ENCODE peak calls at places on chromosomes 6 and 20, in four cellular contexts. N is tibial artery, K is K562, C is thoracic aorta. Q is an unnamed sample.

GRCh38 chr6:30544666-30545272 is 11.5 kb downstream of the GNL1 start:
- DNase-seq in N (no peak), K (peak), C (no peak), Q (no peak)

GRCh38 chr6:139376054-139376355 is 1.6 kb upstream of the CITED2 start:
- DNase-seq in N (no peak), K (peak), C (no peak), Q (no peak)

GRCh38 chr6:132520953-132521352 is 8.0 kb upstream of the STX7 start:
- DNase-seq in N (no peak), K (no peak), C (no peak), Q (no peak)

GRCh38 chr6:18528084-18528743 is 141.1 kb downstream of the RNF144B start:
- DNase-seq in N (no peak), K (no peak), C (no peak), Q (no peak)

GRCh38 chr6:52512199-52512598 is 64.7 kb downstream of the TRAM2 start:
- DNase-seq in N (peak), K (peak), C (no peak), Q (no peak)

GRCh38 chr20:38084425-38084951 is 50.9 kb downstream of the RPRD1B start:
- DNase-seq in N (no peak), K (peak), C (no peak), Q (no peak)

GRCh38 chr6:15659181-15659580 is 3.6 kb downstream of the DTNBP1 start:
- DNase-seq in N (no peak), K (no peak), C (no peak), Q (no peak)

GRCh38 chr20:38649275-38649891 is 47.8 kb downstream of the ARHGAP40 start:
- DNase-seq in N (no peak), K (peak), C (no peak), Q (no peak)

GRCh38 chr6:44237021-44237812 is 9.7 kb upstream of the HSP90AB1 start:
- DNase-seq in N (peak), K (peak), C (peak), Q (peak)

GRCh38 chr20:1467355-1468116 is 887 bp upstream of the NSFL1C start:
- DNase-seq in N (peak), K (peak), C (no peak), Q (peak)

GRCh38 chr20:63178889-63179751 is 36.8 kb downstream of the YTHDF1 start:
- DNase-seq in N (no peak), K (peak), C (no peak), Q (peak)

GRCh38 chr6:52526634-52527033 is 50.2 kb downstream of the TRAM2 start:
- DNase-seq in N (no peak), K (no peak), C (no peak), Q (no peak)

GRCh38 chr20:8431538-8432434 is 299.7 kb downstream of the PLCB1 start:
- DNase-seq in N (no peak), K (no peak), C (no peak), Q (peak)

GRCh38 chr20:50304883-50305635 is 114.4 kb downstream of the CEBPB start:
- DNase-seq in N (peak), K (no peak), C (peak), Q (peak)

GRCh38 chr20:2871111-2871465 is 2.2 kb upstream of the PTPRA start:
- DNase-seq in N (no peak), K (peak), C (no peak), Q (no peak)

GRCh38 chr6:80594461-80594860 is 488.0 kb downstream of the BCKDHB start:
- DNase-seq in N (no peak), K (no peak), C (no peak), Q (no peak)

GRCh38 chr6:54112171-54112650 is 968 bp downstream of the MLIP start:
- DNase-seq in N (no peak), K (no peak), C (no peak), Q (no peak)

GRCh38 chr6:145887969-145888368 is 73.4 kb upstream of the FBXO30 start:
- DNase-seq in N (peak), K (no peak), C (no peak), Q (no peak)

GRCh38 chr20:45917790-45918141 is 5.8 kb upstream of the PLTP start:
- DNase-seq in N (no peak), K (no peak), C (no peak), Q (no peak)

GRCh38 chr6:52691718-52692117 is 20.8 kb downstream of the TMEM14A start:
- DNase-seq in N (no peak), K (no peak), C (no peak), Q (no peak)

GRCh38 chr20:2171266-2171790 is 69.7 kb downstream of the STK35 start:
- DNase-seq in N (no peak), K (no peak), C (no peak), Q (no peak)

GRCh38 chr6:27133281-27134227 is 113.9 kb upstream of the PRSS16 start:
- DNase-seq in N (peak), K (no peak), C (no peak), Q (peak)

GRCh38 chr6:108587258-108588059 is 26.7 kb downstream of the FOXO3 start:
- DNase-seq in N (no peak), K (peak), C (no peak), Q (no peak)

GRCh38 chr6:11796819-11797218 is 18.2 kb upstream of the ADTRP start:
- DNase-seq in N (no peak), K (no peak), C (no peak), Q (no peak)

GRCh38 chr6:83071707-83072106 is 4.2 kb downstream of the DOP1A start:
- DNase-seq in N (no peak), K (no peak), C (no peak), Q (no peak)

GRCh38 chr6:11770546-11771466 is 7.8 kb downstream of the ADTRP start:
- DNase-seq in N (peak), K (peak), C (peak), Q (peak)

GRCh38 chr20:64049060-64049886 is at the start of gene SOX18:
- DNase-seq in N (no peak), K (peak), C (no peak), Q (no peak)

GRCh38 chr6:29087213-29087612 is at the start of gene OR2B3:
- DNase-seq in N (no peak), K (no peak), C (no peak), Q (no peak)

GRCh38 chr6:152180601-152181000 is 373.1 kb downstream of the ESR1 start:
- DNase-seq in N (no peak), K (no peak), C (no peak), Q (no peak)

GRCh38 chr6:46044876-46045617 is 29.4 kb upstream of the CLIC5 start:
- DNase-seq in N (peak), K (no peak), C (peak), Q (peak)

GRCh38 chr6:26033942-26034354 is 53.3 kb upstream of the HFE start:
- DNase-seq in N (no peak), K (peak), C (no peak), Q (no peak)

GRCh38 chr20:62891111-62891510 is 29.5 kb upstream of the TCFL5 start:
- DNase-seq in N (no peak), K (no peak), C (no peak), Q (no peak)

GRCh38 chr6:4369616-4370015 is 234.2 kb upstream of the ECI2 start:
- DNase-seq in N (no peak), K (no peak), C (no peak), Q (no peak)

GRCh38 chr6:138397128-138397814 is 6.8 kb upstream of the HEBP2 start:
- DNase-seq in N (no peak), K (no peak), C (no peak), Q (no peak)

GRCh38 chr6:16278048-16278724 is 39.8 kb downstream of the GMPR start:
- DNase-seq in N (no peak), K (no peak), C (no peak), Q (no peak)

GRCh38 chr6:163416640-163417253 is 2.2 kb downstream of the QKI start:
- DNase-seq in N (peak), K (peak), C (no peak), Q (peak)
- TF ChIP-seq CTCF in N (peak), K (peak), C (peak), Q (peak)

DNA sequence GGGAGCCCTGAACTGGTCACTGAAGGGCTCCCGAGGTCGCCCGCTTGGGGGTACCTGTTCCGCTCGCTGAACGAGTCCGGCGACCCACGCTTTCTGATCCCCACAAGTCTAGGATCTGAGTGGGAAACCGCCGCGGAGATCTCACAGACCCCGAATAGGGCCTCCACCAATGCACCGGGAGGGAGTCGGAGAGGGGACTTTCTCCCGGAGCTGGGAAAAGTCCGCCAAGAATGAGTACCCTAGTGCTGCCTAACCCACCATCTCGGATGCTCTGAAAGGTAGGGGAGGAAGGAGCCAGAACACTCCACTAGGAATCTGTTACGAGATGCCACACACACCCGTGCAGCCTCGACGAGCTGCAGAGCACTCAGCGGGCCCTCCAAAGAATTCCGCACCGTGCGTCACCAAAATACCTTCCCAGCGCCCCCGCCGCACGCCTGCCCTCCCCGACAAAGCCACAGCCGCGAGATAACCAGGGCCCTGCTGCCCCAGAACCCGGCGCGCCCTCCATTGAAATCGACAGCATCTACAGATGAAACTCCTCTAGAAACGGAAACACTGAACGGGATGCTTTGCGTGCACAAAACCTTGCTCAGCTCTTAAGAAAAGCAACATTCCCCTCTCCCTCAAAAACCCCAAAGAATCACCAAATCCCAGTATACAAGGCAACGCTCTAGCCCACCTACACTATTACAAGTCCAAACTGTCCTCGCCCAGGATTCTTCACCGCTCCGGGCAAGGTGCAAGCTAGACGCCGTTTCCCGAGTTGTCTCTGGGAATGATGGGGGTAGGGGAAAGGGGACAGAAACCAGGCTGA is 686 bp downstream of the COL12A1 start:
- DNase-seq in N (peak), K (no peak), C (no peak), Q (no peak)
- TF ChIP-seq CTCF in N (no peak), K (no peak), C (no peak), Q (no peak)

DNA sequence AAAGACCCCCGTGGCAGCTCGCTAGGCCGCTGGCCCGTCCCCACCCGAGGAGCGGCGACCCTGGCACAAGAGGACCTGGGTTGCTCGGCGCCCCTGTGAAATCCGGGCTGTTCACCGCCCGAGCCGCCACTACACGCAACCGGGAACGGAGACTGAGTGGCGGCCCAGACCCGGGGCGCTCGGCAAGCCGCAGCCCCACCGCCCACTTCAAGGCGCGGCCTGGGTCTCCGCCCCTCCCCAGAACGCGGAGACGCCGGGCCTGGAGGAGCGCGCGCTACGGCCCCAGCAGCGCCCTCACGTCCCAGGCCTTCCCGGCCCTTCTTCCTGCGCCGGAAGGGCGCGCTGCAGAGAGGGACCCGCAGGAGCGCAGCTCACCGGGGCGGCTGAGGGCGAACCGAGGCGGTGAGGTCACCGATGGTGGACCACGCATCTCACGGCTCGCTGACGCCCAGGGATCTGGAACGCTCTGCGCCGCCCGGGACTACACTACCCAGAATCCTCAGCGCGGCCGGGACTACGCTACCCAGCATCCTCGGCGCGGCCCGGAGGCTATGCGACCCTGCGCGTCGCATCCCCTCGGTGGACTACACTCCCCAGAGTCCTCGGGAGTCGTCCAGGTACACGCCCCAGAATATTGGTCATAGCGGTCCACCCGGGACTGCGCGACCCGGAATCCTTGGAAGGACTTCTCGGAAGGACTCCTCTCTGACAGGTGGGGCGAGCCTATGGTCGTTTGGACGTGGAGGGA is at the start of gene ZNF337:
- DNase-seq in N (peak), K (peak), C (peak), Q (peak)
- TF ChIP-seq CTCF in N (no peak), K (peak), C (no peak), Q (no peak)

GRCh38 chr6:37304766-37305165 is 46.8 kb upstream of the TMEM217 start:
- DNase-seq in N (no peak), K (no peak), C (no peak), Q (no peak)

GRCh38 chr6:37303091-37303620 is 45.2 kb upstream of the TMEM217 start:
- DNase-seq in N (no peak), K (no peak), C (no peak), Q (no peak)

GRCh38 chr6:37306026-37306425 is 47.8 kb upstream of the RNF8 start:
- DNase-seq in N (no peak), K (no peak), C (no peak), Q (no peak)

GRCh38 chr6:37302086-37302686 is 44.2 kb upstream of the TMEM217 start:
- DNase-seq in N (no peak), K (peak), C (no peak), Q (no peak)

GRCh38 chr6:37303891-37304503 is 46.1 kb upstream of the TMEM217 start:
- DNase-seq in N (no peak), K (peak), C (no peak), Q (no peak)
- TF ChIP-seq CTCF in N (peak), K (peak), C (peak), Q (peak)

GRCh38 chr20:36542019-36542488 is 735 bp downstream of the MYL9 start:
- DNase-seq in N (peak), K (peak), C (no peak), Q (peak)
- TF ChIP-seq CTCF in N (peak), K (peak), C (peak), Q (no peak)

DNA sequence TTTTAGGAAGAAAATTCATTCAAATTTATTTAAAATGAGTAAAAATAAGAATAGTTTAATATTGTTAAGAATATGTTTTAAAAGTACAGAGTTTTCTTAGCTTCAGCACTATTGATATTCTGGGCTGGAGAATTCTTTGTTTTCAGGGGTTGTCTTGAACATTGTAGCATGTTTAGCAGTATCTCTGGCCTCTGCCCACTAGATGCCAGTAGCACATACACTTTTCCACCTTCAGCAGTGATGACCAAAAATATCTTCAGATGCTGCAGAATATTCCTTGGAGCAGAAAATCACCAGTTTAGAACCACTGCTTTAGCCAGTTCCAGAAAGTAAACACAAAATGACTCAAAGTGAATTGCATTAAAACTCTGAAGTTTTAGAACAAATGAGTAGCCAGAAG is 19.4 kb upstream of the SDHAF4 start:
- DNase-seq in N (no peak), K (no peak), C (no peak), Q (no peak)
- TF ChIP-seq CTCF in N (peak), K (peak), C (peak), Q (no peak)

DNA sequence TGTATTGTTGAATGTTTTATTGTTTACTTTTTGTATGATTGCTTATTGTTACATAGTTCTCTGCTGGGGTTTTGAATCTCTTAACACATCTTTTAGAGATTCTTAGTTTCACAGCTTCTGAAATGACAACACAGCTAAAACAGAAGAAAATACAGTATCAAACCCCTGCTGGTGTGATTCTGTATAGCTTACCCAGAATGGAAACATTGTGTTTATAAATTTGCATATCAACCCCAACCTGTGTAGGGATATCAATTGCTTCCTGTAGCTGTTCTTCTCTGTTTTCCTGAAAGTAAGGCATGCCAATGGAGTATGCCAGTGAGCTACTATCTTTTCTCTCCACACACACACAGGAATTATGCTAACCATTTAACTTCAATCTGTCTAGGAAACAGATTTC is 64.3 kb upstream of the ID4 start:
- DNase-seq in N (no peak), K (no peak), C (no peak), Q (no peak)
- TF ChIP-seq CTCF in N (no peak), K (no peak), C (no peak), Q (no peak)